ENCODE peak calls at places on chromosomes 16 and 17, in seven cellular contexts. F, J, Q, P, H, D and U are unnamed samples.

GRCh38 chr16:57764341-57765159 is 29.0 kb downstream of the KATNB1 start:
- DNase-seq in F (peak), J (peak), Q (no peak), P (no peak), H (peak), D (peak), U (peak)

GRCh38 chr16:11635679-11636171 is 32.5 kb upstream of the SNN start:
- DNase-seq in F (no peak), J (no peak), Q (no peak), P (no peak), H (no peak), D (no peak), U (no peak)

GRCh38 chr16:85398688-85399582 is 214.2 kb upstream of the GSE1 start:
- DNase-seq in F (no peak), J (no peak), Q (peak), P (no peak), H (no peak), D (no peak), U (no peak)

GRCh38 chr17:14061666-14062560 is 7.4 kb upstream of the COX10 start:
- DNase-seq in F (no peak), J (peak), Q (no peak), P (no peak), H (peak), D (no peak), U (no peak)

GRCh38 chr17:28547623-28548416 is 4.6 kb downstream of the UNC119 start:
- DNase-seq in F (peak), J (peak), Q (peak), P (peak), H (no peak), D (peak), U (peak)

GRCh38 chr17:82949361-82949760 is 109.5 kb upstream of the ZNF750 start:
- DNase-seq in F (no peak), J (no peak), Q (peak), P (no peak), H (no peak), D (no peak), U (no peak)

GRCh38 chr17:64546716-64547115 is 39.9 kb downstream of the CEP95 start:
- DNase-seq in F (no peak), J (no peak), Q (no peak), P (no peak), H (no peak), D (no peak), U (no peak)

GRCh38 chr16:54098247-54098646 is 188.3 kb downstream of the IRX3 start:
- DNase-seq in F (no peak), J (no peak), Q (no peak), P (no peak), H (no peak), D (no peak), U (no peak)

GRCh38 chr17:60641810-60642220 is 35.8 kb upstream of the BCAS3 start:
- DNase-seq in F (peak), J (peak), Q (no peak), P (peak), H (peak), D (peak), U (peak)

GRCh38 chr16:56675685-56676210 is 6.1 kb downstream of the MT1H start:
- DNase-seq in F (peak), J (no peak), Q (no peak), P (no peak), H (no peak), D (no peak), U (no peak)

GRCh38 chr16:50841081-50841886 is 99.4 kb downstream of the CYLD start:
- DNase-seq in F (peak), J (no peak), Q (no peak), P (no peak), H (no peak), D (no peak), U (no peak)

GRCh38 chr17:56929362-56929969 is 15.6 kb upstream of the TRIM25 start:
- DNase-seq in F (no peak), J (no peak), Q (no peak), P (no peak), H (no peak), D (peak), U (no peak)

GRCh38 chr17:82304826-82305726 is 12.3 kb downstream of the CD7 start:
- DNase-seq in F (no peak), J (no peak), Q (no peak), P (no peak), H (no peak), D (no peak), U (no peak)

GRCh38 chr16:80417706-80418105 is 123.1 kb upstream of the DYNLRB2 start:
- DNase-seq in F (no peak), J (no peak), Q (no peak), P (no peak), H (no peak), D (no peak), U (no peak)
- TF ChIP-seq CTCF in F (no peak), J (no peak), Q (no peak), P (no peak), H (no peak), D (no peak), U (no peak)

DNA sequence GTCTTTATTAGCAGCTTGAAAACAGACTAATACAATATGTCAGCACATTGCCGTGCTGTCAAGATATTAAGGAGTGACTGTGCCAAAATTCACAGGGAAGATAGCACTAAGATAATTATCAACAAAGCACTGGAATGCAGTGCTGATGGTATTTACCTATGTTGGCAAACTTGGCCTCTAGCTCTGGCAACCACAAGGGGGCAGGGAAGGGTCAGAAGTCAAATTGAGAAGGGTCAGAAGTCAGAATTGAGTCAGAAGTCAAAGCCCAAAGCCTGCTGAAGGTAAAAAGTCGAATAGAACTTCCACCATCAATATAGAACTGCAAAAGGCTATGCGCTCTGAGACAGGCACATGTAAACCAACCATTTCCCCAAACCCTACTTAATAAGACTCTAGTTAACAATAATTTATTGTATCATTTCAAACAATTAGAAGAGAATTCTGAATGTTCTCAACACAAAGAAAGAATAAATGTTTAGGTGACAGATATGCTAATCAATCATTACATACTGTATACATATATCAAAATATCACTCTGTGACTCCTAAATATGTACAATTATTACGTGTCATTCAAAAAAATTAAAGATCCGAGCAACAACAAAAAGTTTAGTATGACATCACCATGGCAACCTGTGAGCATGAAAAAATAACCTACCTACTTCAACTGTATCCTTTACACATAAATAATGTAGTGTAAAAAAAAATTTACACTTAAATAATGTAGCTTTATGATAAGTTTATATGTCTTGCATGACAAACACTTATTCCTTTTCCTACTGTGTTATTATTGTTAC is 916.1 kb downstream of the KCNJ2 start:
- DNase-seq in F (no peak), J (peak), Q (no peak), P (peak), H (no peak), D (peak), U (peak)
- TF ChIP-seq CTCF in F (no peak), J (peak), Q (no peak), P (peak), H (peak), D (peak), U (no peak)

GRCh38 chr17:71760062-71760720 is 360.6 kb upstream of the SOX9 start:
- DNase-seq in F (no peak), J (peak), Q (no peak), P (no peak), H (no peak), D (no peak), U (no peak)
- TF ChIP-seq CTCF in F (no peak), J (peak), Q (no peak), P (no peak), H (peak), D (peak), U (no peak)

DNA sequence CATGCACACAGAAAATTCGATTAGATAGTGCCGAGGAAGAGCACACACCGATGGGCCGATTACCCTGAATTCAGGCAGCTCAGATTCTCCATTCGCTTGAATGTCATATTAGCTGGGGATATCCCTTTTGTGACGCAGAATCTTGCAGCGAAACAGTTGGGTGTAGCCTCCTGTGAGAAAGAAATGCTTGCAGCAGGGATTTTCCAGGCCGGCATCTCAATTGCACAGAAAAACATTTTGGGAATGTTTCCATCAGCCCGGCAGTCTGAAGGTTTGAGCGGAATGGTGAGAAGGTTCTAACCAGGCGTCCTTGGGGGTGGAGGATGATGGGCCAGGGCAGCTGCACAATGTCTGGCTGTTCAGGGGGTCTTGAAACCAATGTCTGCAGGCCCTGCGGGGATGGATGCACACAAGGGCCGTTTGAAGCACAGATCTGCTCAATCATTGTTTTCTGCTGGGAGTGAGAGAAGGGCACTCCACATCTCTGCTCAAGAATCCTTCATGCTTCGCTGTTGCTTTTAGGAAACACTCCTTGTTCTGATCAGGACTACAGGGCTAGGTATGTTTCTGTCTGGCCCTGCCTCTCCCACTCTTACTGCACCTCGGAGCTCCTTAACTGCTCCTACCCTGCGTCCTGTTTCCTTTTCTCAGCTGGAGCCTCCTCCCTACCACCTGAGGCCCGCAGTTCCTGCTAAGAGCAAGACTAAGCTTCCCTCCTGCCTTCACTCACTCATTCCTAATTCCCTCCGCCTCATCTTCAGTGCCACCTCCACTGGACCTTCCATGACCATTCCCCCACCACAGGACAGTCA is 94.6 kb downstream of the CMIP start:
- DNase-seq in F (no peak), J (peak), Q (no peak), P (peak), H (no peak), D (no peak), U (no peak)
- TF ChIP-seq CTCF in F (no peak), J (no peak), Q (no peak), P (no peak), H (no peak), D (no peak), U (no peak)

GRCh38 chr17:10130733-10131132 is 67.7 kb downstream of the GAS7 start:
- DNase-seq in F (no peak), J (no peak), Q (no peak), P (no peak), H (no peak), D (no peak), U (no peak)

GRCh38 chr17:10130263-10130662 is 68.1 kb downstream of the GAS7 start:
- DNase-seq in F (no peak), J (no peak), Q (no peak), P (no peak), H (no peak), D (no peak), U (no peak)

GRCh38 chr17:10125761-10126553 is 72.4 kb downstream of the GAS7 start:
- DNase-seq in F (no peak), J (no peak), Q (no peak), P (no peak), H (no peak), D (no peak), U (no peak)

GRCh38 chr17:10126554-10127493 is 71.6 kb downstream of the GAS7 start:
- DNase-seq in F (no peak), J (no peak), Q (no peak), P (no peak), H (no peak), D (no peak), U (no peak)

GRCh38 chr17:10127819-10128375 is 70.5 kb downstream of the GAS7 start:
- DNase-seq in F (no peak), J (no peak), Q (peak), P (no peak), H (peak), D (no peak), U (no peak)
- TF ChIP-seq CTCF in F (no peak), J (no peak), Q (no peak), P (no peak), H (no peak), D (no peak), U (no peak)

GRCh38 chr17:4900231-4901107 is 1.1 kb downstream of the C17orf107 start:
- DNase-seq in F (peak), J (no peak), Q (no peak), P (no peak), H (no peak), D (no peak), U (no peak)

GRCh38 chr17:4898927-4899326 is 409 bp upstream of the C17orf107 start:
- DNase-seq in F (no peak), J (no peak), Q (no peak), P (no peak), H (no peak), D (no peak), U (no peak)

GRCh38 chr17:4901108-4901647 is 1.7 kb downstream of the CHRNE start:
- DNase-seq in F (no peak), J (no peak), Q (no peak), P (no peak), H (no peak), D (no peak), U (no peak)

GRCh38 chr17:4898351-4898750 is 985 bp upstream of the C17orf107 start:
- DNase-seq in F (no peak), J (no peak), Q (no peak), P (no peak), H (no peak), D (no peak), U (no peak)

GRCh38 chr17:4899341-4900230 is at the start of gene C17orf107:
- DNase-seq in F (peak), J (peak), Q (peak), P (no peak), H (no peak), D (no peak), U (no peak)
- TF ChIP-seq CTCF in F (peak), J (no peak), Q (no peak), P (no peak), H (no peak), D (no peak), U (no peak)

GRCh38 chr17:38762231-38762630 is 9.7 kb downstream of the PSMB3 start:
- DNase-seq in F (no peak), J (no peak), Q (no peak), P (no peak), H (no peak), D (no peak), U (no peak)

GRCh38 chr17:38766341-38766740 is 13.8 kb downstream of the PSMB3 start:
- DNase-seq in F (no peak), J (no peak), Q (no peak), P (no peak), H (no peak), D (no peak), U (no peak)

DNA sequence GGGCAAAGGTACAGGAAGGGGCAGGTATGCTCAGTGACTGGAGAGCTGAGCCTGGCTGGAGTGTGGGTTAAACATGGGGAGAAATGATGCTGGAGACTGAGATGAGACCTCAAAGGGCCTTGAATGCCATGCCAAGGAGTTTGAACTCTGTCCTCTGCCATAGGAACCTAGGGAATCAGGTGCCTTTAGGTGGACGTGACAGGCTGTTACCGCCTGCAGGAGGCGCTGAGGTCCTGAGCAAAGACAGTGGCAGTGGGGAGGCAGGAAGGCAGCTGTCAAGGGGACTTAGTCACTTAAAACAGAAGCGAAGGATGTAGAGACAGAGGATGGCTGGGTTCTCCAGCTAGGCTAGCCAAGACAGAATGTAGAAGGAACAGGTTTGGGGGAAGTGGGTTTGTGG is 9.1 kb downstream of the PSMB3 start:
- DNase-seq in F (peak), J (peak), Q (no peak), P (peak), H (no peak), D (peak), U (peak)
- TF ChIP-seq CTCF in F (no peak), J (peak), Q (no peak), P (peak), H (peak), D (peak), U (peak)

GRCh38 chr16:53058441-53058840 is 3.6 kb downstream of the CHD9 start:
- DNase-seq in F (no peak), J (no peak), Q (no peak), P (no peak), H (no peak), D (no peak), U (no peak)
- TF ChIP-seq CTCF in F (no peak), J (no peak), Q (no peak), P (no peak), H (no peak), D (no peak), U (no peak)